ENCODE peak calls at places on chromosomes 12 and 14, in five cellular contexts. Q is GM03348, I is NCI-H1092 treated with DMSO at 0.1 percent for 48 hours, F is neural progenitor cell, C is heart left ventricle. P is an unnamed sample.
A peak's percentile ranks its signal among the peaks of the same experiment; 100 is the strongest.

GRCh38 chr12:2750185-2750584 is 44.6 kb upstream of the FKBP4 start:
- DNase-seq in C (no peak), I (no peak), Q (no peak), F (no peak), P (no peak)

GRCh38 chr14:77603654-77604270 is 12.7 kb downstream of the SPTLC2 start:
- DNase-seq in C (peak; percentile 38), I (no peak), F (no peak), Q (no peak), P (peak; percentile 17)

GRCh38 chr14:64994540-64994939 is 7.8 kb downstream of the FNTB start:
- DNase-seq in Q (no peak), F (no peak), C (no peak), I (no peak), P (no peak)

GRCh38 chr14:105914738-105915385 is 388.5 kb downstream of the TMEM121 start:
- DNase-seq in F (no peak), I (no peak), Q (no peak), C (peak; percentile 6), P (no peak)

GRCh38 chr14:29724991-29725390 is 202.7 kb downstream of the PRKD1 start:
- DNase-seq in Q (no peak), C (no peak), I (peak; percentile 49), F (peak; percentile 50), P (no peak)

GRCh38 chr14:91067186-91067585 is 6.7 kb upstream of the RPS6KA5 start:
- DNase-seq in C (no peak), F (no peak), I (no peak), Q (no peak), P (no peak)

GRCh38 chr14:93219103-93219726 is 12.2 kb downstream of the UBR7 start:
- DNase-seq in I (peak; percentile 29), F (peak; percentile 76), C (no peak), Q (peak; percentile 42), P (no peak)

GRCh38 chr12:108238474-108238873 is 100.6 kb downstream of the CMKLR1 start:
- DNase-seq in Q (no peak), C (no peak), F (no peak), I (no peak), P (no peak)

GRCh38 chr12:17216156-17216555 is 610.2 kb upstream of the LMO3 start:
- DNase-seq in I (no peak), Q (no peak), C (no peak), F (no peak), P (no peak)

GRCh38 chr14:94560291-94560665 is 964 bp upstream of the SERPINA4 start:
- DNase-seq in C (no peak), Q (no peak), F (no peak), I (no peak), P (no peak)

GRCh38 chr12:122148657-122149056 is 25.4 kb downstream of the IL31 start:
- DNase-seq in C (no peak), F (no peak), Q (no peak), I (no peak), P (no peak)

GRCh38 chr12:40552868-40553267 is 139.4 kb upstream of the CNTN1 start:
- DNase-seq in C (no peak), Q (no peak), I (no peak), F (no peak), P (no peak)

GRCh38 chr12:15540469-15540872 is 218.2 kb downstream of the PTPRO start:
- DNase-seq in Q (peak; percentile 62), F (no peak), I (no peak), C (no peak), P (no peak)

GRCh38 chr12:49962861-49963765 is 1.4 kb downstream of the AQP5 start:
- DNase-seq in I (peak; percentile 49), Q (no peak), C (peak; percentile 81), F (peak; percentile 63), P (no peak)

GRCh38 chr12:56581418-56582145 is 48.5 kb downstream of the BAZ2A start:
- DNase-seq in F (no peak), C (no peak), Q (no peak), I (no peak), P (no peak)

GRCh38 chr12:85509857-85510256 is 229.8 kb downstream of the ALX1 start:
- DNase-seq in Q (no peak), C (no peak), F (no peak), I (no peak), P (no peak)

GRCh38 chr14:60537663-60538062 is 28.7 kb downstream of the SIX6 start:
- DNase-seq in C (no peak), Q (no peak), F (no peak), I (no peak), P (no peak)

GRCh38 chr12:27859648-27860047 is 79.6 kb upstream of the MANSC4 start:
- DNase-seq in C (no peak), Q (no peak), F (no peak), I (no peak), P (no peak)

GRCh38 chr14:106372870-106373657 is 846.7 kb downstream of the TMEM121 start:
- DNase-seq in C (no peak), I (peak; percentile 41), F (no peak), Q (peak; percentile 6), P (no peak)

GRCh38 chr14:90828642-90829487 is 12.6 kb upstream of the TTC7B start:
- DNase-seq in I (no peak), C (peak; percentile 29), F (no peak), Q (no peak), P (no peak)

GRCh38 chr12:20150835-20151234 is 217.5 kb upstream of the PDE3A start:
- DNase-seq in Q (no peak), C (no peak), I (no peak), F (no peak), P (peak; percentile 21)

GRCh38 chr12:32918890-32919791 is 22.6 kb upstream of the PKP2 start:
- DNase-seq in I (peak; percentile 48), Q (no peak), F (peak; percentile 48), C (no peak), P (peak; percentile 21)

GRCh38 chr12:77324763-77325468 is 259.5 kb upstream of the E2F7 start:
- DNase-seq in C (peak; percentile 77), F (peak; percentile 94), Q (peak; percentile 93), I (peak; percentile 56), P (peak; percentile 89)

GRCh38 chr14:90599748-90600507 is 203.1 kb downstream of the CALM1 start:
- DNase-seq in F (no peak), I (peak; percentile 5), C (no peak), Q (no peak), P (no peak)

GRCh38 chr14:104114421-104115130 is 23.8 kb upstream of the KIF26A start:
- DNase-seq in I (no peak), C (peak; percentile 21), Q (no peak), F (no peak), P (no peak)

GRCh38 chr12:3607039-3607719 is 116.2 kb downstream of the PRMT8 start:
- DNase-seq in Q (no peak), C (no peak), I (no peak), F (peak; percentile 20), P (no peak)

GRCh38 chr14:48490756-48491155 is 815.4 kb upstream of the MDGA2 start:
- DNase-seq in Q (no peak), C (no peak), F (no peak), I (no peak), P (no peak)

GRCh38 chr12:119113587-119113986 is 65.1 kb upstream of the HSPB8 start:
- DNase-seq in I (no peak), C (no peak), Q (no peak), F (no peak), P (no peak)

P was measured in retina.